ENCODE peak calls at places on chromosomes 11 and 22, in seven cellular contexts. T is CD4-positive, alpha-beta T cell; J is progenitor cell of endocrine pancreas; A is bronchial epithelial cell; U is glutamatergic neuron; I is stimulated activated CD4-positive, alpha-beta T cell treated with anti-CD3 and anti-CD28 coated beads, TNF-alpha, amount 100 ng/mL, for 1 hour; H is GM12865. Q is an unnamed sample.

GRCh38 chr11:44235765-44236201 is 74.2 kb downstream of the ALX4 start:
- DNase-seq in J (no peak), I (no peak), T (no peak), A (no peak), H (no peak), U (no peak), Q (no peak)

GRCh38 chr11:77589521-77590193 is at the start of gene AQP11:
- DNase-seq in A (peak), J (peak), T (peak), U (peak), I (no peak), H (peak), Q (peak)

GRCh38 chr22:25148149-25148691 is 51.4 kb upstream of the CRYBB3 start:
- DNase-seq in T (no peak), H (no peak), U (no peak), I (no peak), J (no peak), A (no peak), Q (no peak)

GRCh38 chr11:102709211-102709980 is 3.8 kb upstream of the MMP27 start:
- DNase-seq in I (no peak), H (no peak), U (no peak), T (no peak), A (peak), J (no peak), Q (no peak)

GRCh38 chr22:39240841-39241631 is 3.7 kb downstream of the PDGFB start:
- DNase-seq in H (no peak), J (no peak), T (peak), U (peak), A (peak), I (no peak), Q (peak)

GRCh38 chr22:47599753-47600152 is 837.3 kb downstream of the TBC1D22A start:
- DNase-seq in I (no peak), J (no peak), A (no peak), U (no peak), H (no peak), T (no peak), Q (no peak)

GRCh38 chr11:123328281-123328680 is 101.8 kb upstream of the GRAMD1B start:
- DNase-seq in T (no peak), U (no peak), I (no peak), H (no peak), A (no peak), J (no peak), Q (no peak)

GRCh38 chr22:32158712-32159533 is at the start of gene C22orf42:
- DNase-seq in A (no peak), I (no peak), J (no peak), T (no peak), U (no peak), H (no peak), Q (no peak)

GRCh38 chr11:128026596-128026995 is 560.8 kb downstream of the ETS1 start:
- DNase-seq in T (no peak), J (no peak), U (no peak), A (peak), I (no peak), H (no peak), Q (no peak)